ENCODE peak calls at places on chromosomes 12 and 14, in six cellular contexts. One of them, this sample, is unnamed.
A peak's percentile ranks its signal among the peaks of the same experiment; 100 is the strongest.

GRCh38 chr12:53365245-53365904 is 14.6 kb upstream of the SP1 start:
- DNase-seq in NCI-H226: peak; percentile 59
- DNase-seq in DMS153: no peak
- DNase-seq in mesothelial cell of epicardium: no peak
- DNase-seq in GM12891: no peak
- DNase-seq in KBM-7: peak; percentile 34
- DNase-seq in this sample: peak; percentile 82

GRCh38 chr12:34402899-34403705 is 380.8 kb downstream of the ALG10 start:
- DNase-seq in GM12891: no peak
- DNase-seq in mesothelial cell of epicardium: peak; percentile 5
- DNase-seq in KBM-7: no peak
- DNase-seq in NCI-H226: no peak
- DNase-seq in DMS153: no peak
- DNase-seq in this sample: peak; percentile 18

GRCh38 chr12:109553471-109553870 is 19.8 kb downstream of the MMAB start:
- DNase-seq in NCI-H226: no peak
- DNase-seq in GM12891: no peak
- DNase-seq in KBM-7: no peak
- DNase-seq in DMS153: no peak
- DNase-seq in mesothelial cell of epicardium: no peak
- DNase-seq in this sample: no peak

GRCh38 chr12:57166971-57167371 is 19.6 kb upstream of the LRP1-AS start:
- DNase-seq in KBM-7: no peak
- DNase-seq in DMS153: no peak
- DNase-seq in mesothelial cell of epicardium: no peak
- DNase-seq in GM12891: no peak
- DNase-seq in NCI-H226: peak; percentile 76
- DNase-seq in this sample: peak; percentile 97

GRCh38 chr14:37591941-37592287 is 3.1 kb downstream of the FOXA1 start:
- DNase-seq in KBM-7: no peak
- DNase-seq in DMS153: peak; percentile 67
- DNase-seq in mesothelial cell of epicardium: no peak
- DNase-seq in NCI-H226: no peak
- DNase-seq in GM12891: no peak
- DNase-seq in this sample: peak; percentile 50

GRCh38 chr12:88242161-88242925 is 100.2 kb downstream of the TMTC3 start:
- DNase-seq in KBM-7: no peak
- DNase-seq in NCI-H226: peak; percentile 91
- DNase-seq in mesothelial cell of epicardium: no peak
- DNase-seq in GM12891: no peak
- DNase-seq in DMS153: no peak
- DNase-seq in this sample: peak; percentile 50

GRCh38 chr14:105980224-105980623 is 453.8 kb downstream of the TMEM121 start:
- DNase-seq in mesothelial cell of epicardium: no peak
- DNase-seq in NCI-H226: no peak
- DNase-seq in DMS153: no peak
- DNase-seq in GM12891: no peak
- DNase-seq in KBM-7: no peak
- DNase-seq in this sample: peak; percentile 68

GRCh38 chr14:95816539-95816938 is 60.1 kb upstream of the TUNAR start:
- DNase-seq in DMS153: no peak
- DNase-seq in GM12891: no peak
- DNase-seq in KBM-7: no peak
- DNase-seq in NCI-H226: no peak
- DNase-seq in mesothelial cell of epicardium: no peak
- DNase-seq in this sample: no peak

GRCh38 chr14:50520947-50521815 is 11.2 kb downstream of the MAP4K5 start:
- DNase-seq in NCI-H226: peak; percentile 82
- DNase-seq in DMS153: no peak
- DNase-seq in KBM-7: no peak
- DNase-seq in mesothelial cell of epicardium: no peak
- DNase-seq in GM12891: no peak
- DNase-seq in this sample: peak; percentile 82

GRCh38 chr14:84409435-84409834 is 1120.5 kb upstream of the FLRT2 start:
- DNase-seq in GM12891: no peak
- DNase-seq in mesothelial cell of epicardium: no peak
- DNase-seq in KBM-7: no peak
- DNase-seq in NCI-H226: peak; percentile 58
- DNase-seq in DMS153: no peak
- DNase-seq in this sample: peak; percentile 53

GRCh38 chr12:49969027-49969426 is 3.7 kb upstream of the AQP6 start:
- DNase-seq in DMS153: no peak
- DNase-seq in NCI-H226: no peak
- DNase-seq in KBM-7: no peak
- DNase-seq in mesothelial cell of epicardium: no peak
- DNase-seq in GM12891: no peak
- DNase-seq in this sample: peak; percentile 34

GRCh38 chr12:131333136-131333535 is 377.8 kb upstream of the SFSWAP start:
- DNase-seq in NCI-H226: no peak
- DNase-seq in DMS153: no peak
- DNase-seq in mesothelial cell of epicardium: no peak
- DNase-seq in GM12891: no peak
- DNase-seq in KBM-7: no peak
- DNase-seq in this sample: no peak

GRCh38 chr14:92759300-92759678 is 10.9 kb upstream of the LGMN start:
- DNase-seq in NCI-H226: peak; percentile 82
- DNase-seq in DMS153: no peak
- DNase-seq in mesothelial cell of epicardium: no peak
- DNase-seq in GM12891: no peak
- DNase-seq in KBM-7: peak; percentile 69
- DNase-seq in this sample: no peak

GRCh38 chr14:104694475-104694950 is 5.1 kb downstream of the INF2 start:
- DNase-seq in NCI-H226: no peak
- DNase-seq in GM12891: no peak
- DNase-seq in DMS153: no peak
- DNase-seq in KBM-7: no peak
- DNase-seq in mesothelial cell of epicardium: no peak
- DNase-seq in this sample: no peak

GRCh38 chr14:102474934-102475333 is 34.6 kb downstream of the ANKRD9 start:
- DNase-seq in GM12891: no peak
- DNase-seq in DMS153: no peak
- DNase-seq in mesothelial cell of epicardium: no peak
- DNase-seq in NCI-H226: no peak
- DNase-seq in KBM-7: no peak
- DNase-seq in this sample: peak; percentile 38

GRCh38 chr12:4346931-4347330 is 25.9 kb downstream of the TIGAR start:
- DNase-seq in mesothelial cell of epicardium: no peak
- DNase-seq in NCI-H226: no peak
- DNase-seq in KBM-7: no peak
- DNase-seq in DMS153: no peak
- DNase-seq in GM12891: no peak
- DNase-seq in this sample: no peak

GRCh38 chr14:56709201-56709600 is 101.1 kb downstream of the OTX2 start:
- DNase-seq in KBM-7: no peak
- DNase-seq in DMS153: no peak
- DNase-seq in NCI-H226: no peak
- DNase-seq in GM12891: no peak
- DNase-seq in mesothelial cell of epicardium: no peak
- DNase-seq in this sample: no peak

GRCh38 chr14:72692678-72693077 is 201.2 kb downstream of the DPF3 start:
- DNase-seq in KBM-7: peak; percentile 28
- DNase-seq in NCI-H226: no peak
- DNase-seq in GM12891: no peak
- DNase-seq in mesothelial cell of epicardium: no peak
- DNase-seq in DMS153: no peak
- DNase-seq in this sample: no peak

GRCh38 chr14:71403673-71404072 is 496.4 kb downstream of the PCNX1 start:
- DNase-seq in DMS153: peak; percentile 13
- DNase-seq in NCI-H226: peak; percentile 30
- DNase-seq in mesothelial cell of epicardium: no peak
- DNase-seq in KBM-7: peak; percentile 48
- DNase-seq in GM12891: no peak
- DNase-seq in this sample: no peak

GRCh38 chr12:795305-795704 is 42.9 kb downstream of the WNK1 start:
- DNase-seq in KBM-7: peak; percentile 84
- DNase-seq in NCI-H226: no peak
- DNase-seq in DMS153: no peak
- DNase-seq in GM12891: no peak
- DNase-seq in mesothelial cell of epicardium: no peak
- DNase-seq in this sample: no peak

GRCh38 chr12:51421266-51421884 is 3.3 kb upstream of the SLC4A8 start:
- DNase-seq in mesothelial cell of epicardium: no peak
- DNase-seq in KBM-7: peak; percentile 78
- DNase-seq in DMS153: peak; percentile 80
- DNase-seq in GM12891: no peak
- DNase-seq in NCI-H226: peak; percentile 69
- DNase-seq in this sample: peak; percentile 87

GRCh38 chr12:31220633-31221565 is 105.1 kb downstream of the SINHCAF start:
- DNase-seq in DMS153: no peak
- DNase-seq in NCI-H226: no peak
- DNase-seq in mesothelial cell of epicardium: no peak
- DNase-seq in GM12891: no peak
- DNase-seq in KBM-7: no peak
- DNase-seq in this sample: peak; percentile 85

GRCh38 chr12:94872671-94873367 is 130.7 kb downstream of the NDUFA12 start:
- DNase-seq in DMS153: no peak
- DNase-seq in KBM-7: peak; percentile 61
- DNase-seq in NCI-H226: no peak
- DNase-seq in GM12891: no peak
- DNase-seq in mesothelial cell of epicardium: no peak
- DNase-seq in this sample: peak; percentile 83

GRCh38 chr14:105483300-105484068 is 3.2 kb upstream of the CRIP1 start:
- DNase-seq in DMS153: no peak
- DNase-seq in mesothelial cell of epicardium: no peak
- DNase-seq in KBM-7: no peak
- DNase-seq in GM12891: no peak
- DNase-seq in NCI-H226: no peak
- DNase-seq in this sample: no peak

GRCh38 chr12:3088251-3088650 is 11.1 kb downstream of the TSPAN9 start:
- DNase-seq in KBM-7: no peak
- DNase-seq in NCI-H226: no peak
- DNase-seq in mesothelial cell of epicardium: no peak
- DNase-seq in GM12891: no peak
- DNase-seq in DMS153: no peak
- DNase-seq in this sample: peak; percentile 72

GRCh38 chr12:80829767-80830166 is 108.0 kb downstream of the LIN7A start:
- DNase-seq in DMS153: no peak
- DNase-seq in NCI-H226: no peak
- DNase-seq in mesothelial cell of epicardium: no peak
- DNase-seq in KBM-7: no peak
- DNase-seq in GM12891: no peak
- DNase-seq in this sample: no peak

GRCh38 chr12:57795354-57795753 is 12.8 kb downstream of the TSFM start:
- DNase-seq in NCI-H226: no peak
- DNase-seq in GM12891: no peak
- DNase-seq in DMS153: no peak
- DNase-seq in KBM-7: no peak
- DNase-seq in mesothelial cell of epicardium: no peak
- DNase-seq in this sample: no peak

This sample was measured in osteoblast.